ENCODE peak calls at places on chromosome 10, in nine cellular contexts. One of them, this sample, is unnamed.

GRCh38 chr10:6101181-6101580 is 12.3 kb downstream of the RBM17 start:
- DNase-seq in amniotic epithelial cell: no peak
- DNase-seq in midbrain: no peak
- DNase-seq in EH: no peak
- DNase-seq in amniotic stem cell: no peak
- DNase-seq in stimulated activated CD8-positive, alpha-beta memory T cell treated with anti-CD3 and anti-CD28 coated beads, Interleukin-2, amount 100 ng/mL, for 1 hour: no peak
- DNase-seq in aorta: no peak
- DNase-seq in kidney tubule cell: no peak
- DNase-seq in upper lobe of right lung: no peak
- DNase-seq in this sample: no peak

GRCh38 chr10:63595072-63595471 is 73.9 kb downstream of the REEP3 start:
- DNase-seq in amniotic stem cell: no peak
- DNase-seq in upper lobe of right lung: no peak
- DNase-seq in amniotic epithelial cell: no peak
- DNase-seq in midbrain: no peak
- DNase-seq in EH: no peak
- DNase-seq in kidney tubule cell: no peak
- DNase-seq in stimulated activated CD8-positive, alpha-beta memory T cell treated with anti-CD3 and anti-CD28 coated beads, Interleukin-2, amount 100 ng/mL, for 1 hour: no peak
- DNase-seq in aorta: no peak
- DNase-seq in this sample: no peak

GRCh38 chr10:527416-527815 is 162.1 kb downstream of the DIP2C start:
- DNase-seq in amniotic stem cell: no peak
- DNase-seq in aorta: no peak
- DNase-seq in EH: peak
- DNase-seq in midbrain: no peak
- DNase-seq in upper lobe of right lung: no peak
- DNase-seq in amniotic epithelial cell: no peak
- DNase-seq in stimulated activated CD8-positive, alpha-beta memory T cell treated with anti-CD3 and anti-CD28 coated beads, Interleukin-2, amount 100 ng/mL, for 1 hour: no peak
- DNase-seq in kidney tubule cell: no peak
- DNase-seq in this sample: no peak

GRCh38 chr10:48737866-48738265 is 53.2 kb downstream of the WDFY4 start:
- DNase-seq in aorta: no peak
- DNase-seq in stimulated activated CD8-positive, alpha-beta memory T cell treated with anti-CD3 and anti-CD28 coated beads, Interleukin-2, amount 100 ng/mL, for 1 hour: no peak
- DNase-seq in upper lobe of right lung: no peak
- DNase-seq in amniotic stem cell: no peak
- DNase-seq in amniotic epithelial cell: no peak
- DNase-seq in kidney tubule cell: no peak
- DNase-seq in EH: no peak
- DNase-seq in midbrain: no peak
- DNase-seq in this sample: no peak

GRCh38 chr10:79358811-79359210 is 11.5 kb downstream of the PPIF start:
- DNase-seq in midbrain: no peak
- DNase-seq in EH: no peak
- DNase-seq in upper lobe of right lung: no peak
- DNase-seq in amniotic epithelial cell: no peak
- DNase-seq in aorta: no peak
- DNase-seq in kidney tubule cell: no peak
- DNase-seq in stimulated activated CD8-positive, alpha-beta memory T cell treated with anti-CD3 and anti-CD28 coated beads, Interleukin-2, amount 100 ng/mL, for 1 hour: no peak
- DNase-seq in amniotic stem cell: no peak
- DNase-seq in this sample: no peak

GRCh38 chr10:122140941-122141623 is 130.0 kb upstream of the BTBD16 start:
- DNase-seq in amniotic stem cell: peak
- DNase-seq in midbrain: no peak
- DNase-seq in stimulated activated CD8-positive, alpha-beta memory T cell treated with anti-CD3 and anti-CD28 coated beads, Interleukin-2, amount 100 ng/mL, for 1 hour: no peak
- DNase-seq in kidney tubule cell: peak
- DNase-seq in amniotic epithelial cell: peak
- DNase-seq in upper lobe of right lung: peak
- DNase-seq in EH: peak
- DNase-seq in aorta: peak
- DNase-seq in this sample: no peak

GRCh38 chr10:16478801-16479200 is 42.0 kb downstream of the PTER start:
- DNase-seq in upper lobe of right lung: no peak
- DNase-seq in kidney tubule cell: no peak
- DNase-seq in midbrain: no peak
- DNase-seq in EH: no peak
- DNase-seq in stimulated activated CD8-positive, alpha-beta memory T cell treated with anti-CD3 and anti-CD28 coated beads, Interleukin-2, amount 100 ng/mL, for 1 hour: no peak
- DNase-seq in amniotic epithelial cell: no peak
- DNase-seq in amniotic stem cell: no peak
- DNase-seq in aorta: no peak
- DNase-seq in this sample: no peak

GRCh38 chr10:110803830-110804338 is 67.8 kb upstream of the PDCD4 start:
- DNase-seq in upper lobe of right lung: no peak
- DNase-seq in amniotic stem cell: no peak
- DNase-seq in EH: peak
- DNase-seq in stimulated activated CD8-positive, alpha-beta memory T cell treated with anti-CD3 and anti-CD28 coated beads, Interleukin-2, amount 100 ng/mL, for 1 hour: peak
- DNase-seq in aorta: peak
- DNase-seq in amniotic epithelial cell: peak
- DNase-seq in midbrain: peak
- DNase-seq in kidney tubule cell: peak
- DNase-seq in this sample: no peak

GRCh38 chr10:69239816-69240434 is 19.8 kb downstream of the HKDC1 start:
- DNase-seq in EH: peak
- DNase-seq in aorta: peak
- DNase-seq in kidney tubule cell: no peak
- DNase-seq in amniotic epithelial cell: no peak
- DNase-seq in amniotic stem cell: no peak
- DNase-seq in upper lobe of right lung: no peak
- DNase-seq in stimulated activated CD8-positive, alpha-beta memory T cell treated with anti-CD3 and anti-CD28 coated beads, Interleukin-2, amount 100 ng/mL, for 1 hour: no peak
- DNase-seq in midbrain: no peak
- DNase-seq in this sample: no peak

GRCh38 chr10:73879296-73880173 is 5.2 kb upstream of the CAMK2G start:
- DNase-seq in kidney tubule cell: peak
- DNase-seq in amniotic epithelial cell: peak
- DNase-seq in midbrain: peak
- DNase-seq in aorta: peak
- DNase-seq in EH: peak
- DNase-seq in amniotic stem cell: peak
- DNase-seq in stimulated activated CD8-positive, alpha-beta memory T cell treated with anti-CD3 and anti-CD28 coated beads, Interleukin-2, amount 100 ng/mL, for 1 hour: peak
- DNase-seq in upper lobe of right lung: peak
- DNase-seq in this sample: peak

GRCh38 chr10:103911021-103911459 is 6.9 kb downstream of the STN1 start:
- DNase-seq in upper lobe of right lung: no peak
- DNase-seq in aorta: no peak
- DNase-seq in amniotic stem cell: no peak
- DNase-seq in stimulated activated CD8-positive, alpha-beta memory T cell treated with anti-CD3 and anti-CD28 coated beads, Interleukin-2, amount 100 ng/mL, for 1 hour: peak
- DNase-seq in kidney tubule cell: no peak
- DNase-seq in amniotic epithelial cell: no peak
- DNase-seq in midbrain: no peak
- DNase-seq in EH: no peak
- DNase-seq in this sample: no peak

GRCh38 chr10:88624840-88625239 is 38.3 kb downstream of the LIPJ start:
- DNase-seq in midbrain: no peak
- DNase-seq in EH: no peak
- DNase-seq in kidney tubule cell: peak
- DNase-seq in aorta: no peak
- DNase-seq in amniotic epithelial cell: no peak
- DNase-seq in amniotic stem cell: no peak
- DNase-seq in stimulated activated CD8-positive, alpha-beta memory T cell treated with anti-CD3 and anti-CD28 coated beads, Interleukin-2, amount 100 ng/mL, for 1 hour: no peak
- DNase-seq in upper lobe of right lung: no peak
- DNase-seq in this sample: no peak

GRCh38 chr10:33337335-33337854 is 2.9 kb upstream of the NRP1 start:
- DNase-seq in EH: peak
- DNase-seq in stimulated activated CD8-positive, alpha-beta memory T cell treated with anti-CD3 and anti-CD28 coated beads, Interleukin-2, amount 100 ng/mL, for 1 hour: no peak
- DNase-seq in upper lobe of right lung: no peak
- DNase-seq in aorta: no peak
- DNase-seq in amniotic stem cell: no peak
- DNase-seq in kidney tubule cell: peak
- DNase-seq in midbrain: peak
- DNase-seq in amniotic epithelial cell: peak
- DNase-seq in this sample: no peak

GRCh38 chr10:15684768-15685167 is 35.0 kb downstream of the ITGA8 start:
- DNase-seq in aorta: no peak
- DNase-seq in kidney tubule cell: no peak
- DNase-seq in EH: no peak
- DNase-seq in amniotic epithelial cell: no peak
- DNase-seq in stimulated activated CD8-positive, alpha-beta memory T cell treated with anti-CD3 and anti-CD28 coated beads, Interleukin-2, amount 100 ng/mL, for 1 hour: no peak
- DNase-seq in midbrain: no peak
- DNase-seq in upper lobe of right lung: no peak
- DNase-seq in amniotic stem cell: no peak
- DNase-seq in this sample: no peak

GRCh38 chr10:113301342-113301984 is 251.4 kb upstream of the HABP2 start:
- DNase-seq in midbrain: no peak
- DNase-seq in upper lobe of right lung: no peak
- DNase-seq in kidney tubule cell: no peak
- DNase-seq in stimulated activated CD8-positive, alpha-beta memory T cell treated with anti-CD3 and anti-CD28 coated beads, Interleukin-2, amount 100 ng/mL, for 1 hour: no peak
- DNase-seq in amniotic epithelial cell: no peak
- DNase-seq in amniotic stem cell: no peak
- DNase-seq in EH: no peak
- DNase-seq in aorta: no peak
- DNase-seq in this sample: no peak

GRCh38 chr10:121313119-121313858 is 285.0 kb downstream of the FGFR2 start:
- DNase-seq in kidney tubule cell: no peak
- DNase-seq in upper lobe of right lung: no peak
- DNase-seq in aorta: no peak
- DNase-seq in EH: no peak
- DNase-seq in stimulated activated CD8-positive, alpha-beta memory T cell treated with anti-CD3 and anti-CD28 coated beads, Interleukin-2, amount 100 ng/mL, for 1 hour: no peak
- DNase-seq in midbrain: no peak
- DNase-seq in amniotic stem cell: no peak
- DNase-seq in amniotic epithelial cell: no peak
- DNase-seq in this sample: no peak

GRCh38 chr10:34758447-34758996 is 56.6 kb downstream of the PARD3 start:
- DNase-seq in EH: peak
- DNase-seq in aorta: no peak
- DNase-seq in midbrain: no peak
- DNase-seq in amniotic stem cell: peak
- DNase-seq in amniotic epithelial cell: peak
- DNase-seq in kidney tubule cell: peak
- DNase-seq in upper lobe of right lung: no peak
- DNase-seq in stimulated activated CD8-positive, alpha-beta memory T cell treated with anti-CD3 and anti-CD28 coated beads, Interleukin-2, amount 100 ng/mL, for 1 hour: no peak
- DNase-seq in this sample: no peak

GRCh38 chr10:66301078-66301477 is 624.8 kb upstream of the LRRTM3 start:
- DNase-seq in EH: no peak
- DNase-seq in upper lobe of right lung: no peak
- DNase-seq in amniotic epithelial cell: no peak
- DNase-seq in stimulated activated CD8-positive, alpha-beta memory T cell treated with anti-CD3 and anti-CD28 coated beads, Interleukin-2, amount 100 ng/mL, for 1 hour: no peak
- DNase-seq in midbrain: no peak
- DNase-seq in amniotic stem cell: no peak
- DNase-seq in kidney tubule cell: no peak
- DNase-seq in aorta: no peak
- DNase-seq in this sample: no peak

GRCh38 chr10:109845308-109845707 is 78.0 kb downstream of the XPNPEP1 start:
- DNase-seq in EH: no peak
- DNase-seq in midbrain: no peak
- DNase-seq in upper lobe of right lung: no peak
- DNase-seq in aorta: no peak
- DNase-seq in amniotic stem cell: no peak
- DNase-seq in stimulated activated CD8-positive, alpha-beta memory T cell treated with anti-CD3 and anti-CD28 coated beads, Interleukin-2, amount 100 ng/mL, for 1 hour: no peak
- DNase-seq in amniotic epithelial cell: no peak
- DNase-seq in kidney tubule cell: peak
- DNase-seq in this sample: no peak

GRCh38 chr10:89373916-89374711 is 3.7 kb upstream of the IFIT1B start:
- DNase-seq in stimulated activated CD8-positive, alpha-beta memory T cell treated with anti-CD3 and anti-CD28 coated beads, Interleukin-2, amount 100 ng/mL, for 1 hour: no peak
- DNase-seq in EH: peak
- DNase-seq in kidney tubule cell: peak
- DNase-seq in upper lobe of right lung: no peak
- DNase-seq in aorta: peak
- DNase-seq in amniotic epithelial cell: peak
- DNase-seq in midbrain: peak
- DNase-seq in amniotic stem cell: peak
- DNase-seq in this sample: no peak

GRCh38 chr10:633279-634245 is 55.9 kb downstream of the DIP2C start:
- DNase-seq in midbrain: no peak
- DNase-seq in aorta: peak
- DNase-seq in kidney tubule cell: peak
- DNase-seq in stimulated activated CD8-positive, alpha-beta memory T cell treated with anti-CD3 and anti-CD28 coated beads, Interleukin-2, amount 100 ng/mL, for 1 hour: no peak
- DNase-seq in amniotic epithelial cell: no peak
- DNase-seq in amniotic stem cell: no peak
- DNase-seq in EH: no peak
- DNase-seq in upper lobe of right lung: peak
- DNase-seq in this sample: no peak

GRCh38 chr10:23198940-23199767 is 7.0 kb downstream of the PTF1A start:
- DNase-seq in midbrain: no peak
- DNase-seq in amniotic epithelial cell: no peak
- DNase-seq in aorta: no peak
- DNase-seq in EH: no peak
- DNase-seq in upper lobe of right lung: no peak
- DNase-seq in stimulated activated CD8-positive, alpha-beta memory T cell treated with anti-CD3 and anti-CD28 coated beads, Interleukin-2, amount 100 ng/mL, for 1 hour: no peak
- DNase-seq in kidney tubule cell: peak
- DNase-seq in amniotic stem cell: no peak
- DNase-seq in this sample: no peak

GRCh38 chr10:73601486-73601921 is 10.4 kb upstream of the USP54 start:
- DNase-seq in aorta: no peak
- DNase-seq in EH: peak
- DNase-seq in stimulated activated CD8-positive, alpha-beta memory T cell treated with anti-CD3 and anti-CD28 coated beads, Interleukin-2, amount 100 ng/mL, for 1 hour: no peak
- DNase-seq in amniotic stem cell: no peak
- DNase-seq in amniotic epithelial cell: no peak
- DNase-seq in upper lobe of right lung: no peak
- DNase-seq in midbrain: no peak
- DNase-seq in kidney tubule cell: peak
- DNase-seq in this sample: no peak

GRCh38 chr10:47230482-47230881 is 69.5 kb upstream of the GDF10 start:
- DNase-seq in stimulated activated CD8-positive, alpha-beta memory T cell treated with anti-CD3 and anti-CD28 coated beads, Interleukin-2, amount 100 ng/mL, for 1 hour: no peak
- DNase-seq in EH: no peak
- DNase-seq in midbrain: no peak
- DNase-seq in kidney tubule cell: no peak
- DNase-seq in aorta: no peak
- DNase-seq in amniotic epithelial cell: no peak
- DNase-seq in upper lobe of right lung: peak
- DNase-seq in amniotic stem cell: no peak
- DNase-seq in this sample: no peak

GRCh38 chr10:13102002-13102794 is 2.2 kb downstream of the OPTN start:
- DNase-seq in midbrain: no peak
- DNase-seq in amniotic epithelial cell: peak
- DNase-seq in stimulated activated CD8-positive, alpha-beta memory T cell treated with anti-CD3 and anti-CD28 coated beads, Interleukin-2, amount 100 ng/mL, for 1 hour: no peak
- DNase-seq in upper lobe of right lung: no peak
- DNase-seq in kidney tubule cell: peak
- DNase-seq in EH: peak
- DNase-seq in aorta: no peak
- DNase-seq in amniotic stem cell: no peak
- DNase-seq in this sample: no peak

GRCh38 chr10:11934262-11934661 is 108.3 kb downstream of the UPF2 start:
- DNase-seq in EH: peak
- DNase-seq in stimulated activated CD8-positive, alpha-beta memory T cell treated with anti-CD3 and anti-CD28 coated beads, Interleukin-2, amount 100 ng/mL, for 1 hour: no peak
- DNase-seq in upper lobe of right lung: no peak
- DNase-seq in aorta: no peak
- DNase-seq in amniotic stem cell: no peak
- DNase-seq in kidney tubule cell: no peak
- DNase-seq in amniotic epithelial cell: peak
- DNase-seq in midbrain: no peak
- DNase-seq in this sample: no peak

GRCh38 chr10:77812741-77813140 is 113.8 kb downstream of the DLG5 start:
- DNase-seq in EH: no peak
- DNase-seq in aorta: no peak
- DNase-seq in amniotic stem cell: no peak
- DNase-seq in midbrain: no peak
- DNase-seq in amniotic epithelial cell: no peak
- DNase-seq in kidney tubule cell: no peak
- DNase-seq in upper lobe of right lung: no peak
- DNase-seq in stimulated activated CD8-positive, alpha-beta memory T cell treated with anti-CD3 and anti-CD28 coated beads, Interleukin-2, amount 100 ng/mL, for 1 hour: no peak
- DNase-seq in this sample: no peak

GRCh38 chr10:61271127-61271780 is 181.9 kb downstream of the TMEM26 start:
- DNase-seq in amniotic epithelial cell: peak
- DNase-seq in aorta: no peak
- DNase-seq in EH: peak
- DNase-seq in upper lobe of right lung: no peak
- DNase-seq in kidney tubule cell: peak
- DNase-seq in stimulated activated CD8-positive, alpha-beta memory T cell treated with anti-CD3 and anti-CD28 coated beads, Interleukin-2, amount 100 ng/mL, for 1 hour: no peak
- DNase-seq in amniotic stem cell: peak
- DNase-seq in midbrain: no peak
- DNase-seq in this sample: no peak